ENCODE peak calls at places on chromosomes 13 and 19, in five cellular contexts. P, Q, F, S and E are unnamed samples.

GRCh38 chr19:45125975-45126493 is 33.1 kb downstream of the PPP1R37 start:
- DNase-seq in P (peak), Q (peak), F (peak), S (peak), E (peak)

GRCh38 chr13:43407023-43407581 is 379.7 kb downstream of the ENOX1 start:
- DNase-seq in P (no peak), Q (no peak), F (no peak), S (no peak), E (no peak)

GRCh38 chr13:35345992-35346391 is 130.5 kb downstream of the MAB21L1 start:
- DNase-seq in P (no peak), Q (no peak), F (no peak), S (no peak), E (no peak)

GRCh38 chr13:21344662-21345176 is 114.4 kb downstream of the ZDHHC20 start:
- DNase-seq in P (no peak), Q (no peak), F (no peak), S (no peak), E (no peak)

GRCh38 chr19:15028490-15028889 is 20.8 kb upstream of the CASP14 start:
- DNase-seq in P (no peak), Q (no peak), F (no peak), S (no peak), E (no peak)

GRCh38 chr19:13770013-13770635 is 4.1 kb upstream of the C19orf53 start:
- DNase-seq in P (no peak), Q (no peak), F (no peak), S (no peak), E (no peak)

GRCh38 chr19:48967346-48968178 is 2.5 kb downstream of the FTL start:
- DNase-seq in P (peak), Q (no peak), F (peak), S (peak), E (no peak)

GRCh38 chr13:37306778-37307544 is 201.5 kb upstream of the CSNK1A1L start:
- DNase-seq in P (peak), Q (no peak), F (peak), S (no peak), E (no peak)

GRCh38 chr13:107461751-107462150 is 753.6 kb downstream of the LIG4 start:
- DNase-seq in P (peak), Q (no peak), F (peak), S (no peak), E (no peak)

GRCh38 chr19:29263305-29264080 is 50.5 kb upstream of the UQCRFS1 start:
- DNase-seq in P (peak), Q (peak), F (peak), S (peak), E (peak)

GRCh38 chr13:112828756-112829155 is 138.9 kb downstream of the ATP11A start:
- DNase-seq in P (no peak), Q (no peak), F (no peak), S (no peak), E (no peak)

GRCh38 chr19:8567522-8568172 is 9.6 kb downstream of the MYO1F start:
- DNase-seq in P (no peak), Q (no peak), F (no peak), S (no peak), E (no peak)
- TF ChIP-seq CTCF in P (no peak), Q (no peak), F (no peak), S (no peak), E (no peak)

DNA sequence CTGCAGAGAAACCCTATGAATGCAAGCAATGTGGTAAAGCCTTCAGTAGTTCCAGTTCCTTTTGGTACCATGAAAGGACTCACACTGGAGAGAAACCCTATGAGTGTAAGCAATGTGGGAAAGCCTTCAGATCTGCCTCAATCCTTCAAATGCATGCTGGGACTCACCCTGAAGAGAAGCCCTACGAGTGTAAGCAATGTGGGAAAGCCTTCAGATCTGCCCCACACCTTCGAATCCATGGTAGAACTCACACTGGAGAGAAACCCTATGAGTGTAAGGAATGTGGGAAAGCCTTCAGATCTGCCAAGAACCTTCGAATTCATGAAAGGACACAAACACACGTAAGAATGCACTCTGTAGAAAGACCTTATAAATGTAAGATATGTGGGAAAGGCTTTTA is 14.7 kb downstream of the ZNF763 start:
- DNase-seq in P (no peak), Q (no peak), F (no peak), S (no peak), E (no peak)
- TF ChIP-seq CTCF in P (no peak), Q (no peak), F (no peak), S (no peak), E (no peak)

GRCh38 chr19:40233811-40234389 is 7.4 kb upstream of the CCNP start:
- DNase-seq in P (no peak), Q (no peak), F (no peak), S (no peak), E (no peak)

GRCh38 chr19:40234429-40235237 is 8.1 kb upstream of the CCNP start:
- DNase-seq in P (no peak), Q (no peak), F (no peak), S (no peak), E (no peak)

GRCh38 chr19:40236366-40236765 is 9.9 kb upstream of the CCNP start:
- DNase-seq in P (no peak), Q (no peak), F (no peak), S (no peak), E (no peak)

GRCh38 chr19:40236026-40236355 is 9.5 kb upstream of the CCNP start:
- DNase-seq in P (no peak), Q (no peak), F (no peak), S (no peak), E (no peak)

DNA sequence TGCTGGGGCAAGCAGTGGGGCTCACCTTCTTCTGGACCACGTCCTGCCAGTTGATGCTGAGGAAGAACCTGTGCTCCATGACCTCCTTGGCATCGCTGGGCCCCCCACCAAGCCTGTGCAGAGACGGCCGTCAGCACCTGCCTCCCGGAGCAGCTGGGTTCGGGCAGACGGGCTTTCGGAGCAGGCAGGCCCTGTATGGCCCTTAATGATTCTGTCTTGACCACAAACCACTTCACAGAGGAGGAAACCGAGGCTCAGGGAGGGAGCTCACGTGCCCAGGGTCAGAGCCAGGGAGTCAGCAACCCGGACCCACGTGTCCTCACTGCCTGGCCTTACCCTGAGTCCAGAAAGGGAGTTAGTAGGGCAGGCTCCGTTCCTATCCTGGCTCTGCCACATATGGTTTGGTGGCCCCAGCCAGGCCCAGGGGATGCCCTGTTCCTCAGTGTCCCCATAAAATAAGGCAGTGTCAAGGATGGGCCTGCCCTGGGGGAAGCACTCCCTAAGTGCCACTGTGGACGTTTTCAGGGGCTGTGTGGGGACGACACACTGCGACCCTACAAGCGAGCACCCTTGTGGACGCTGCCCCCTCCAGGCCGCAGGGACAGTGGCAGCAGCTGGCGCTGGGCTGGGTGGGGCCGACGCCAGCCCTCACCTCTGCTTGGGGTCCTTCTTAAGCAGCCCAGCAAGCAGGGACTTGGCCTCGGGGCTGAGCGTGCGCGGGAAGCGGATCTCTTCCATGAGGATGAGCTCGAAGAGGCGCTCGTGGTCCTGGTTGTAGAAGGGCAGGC is 8.9 kb upstream of the CCNP start:
- DNase-seq in P (no peak), Q (no peak), F (no peak), S (no peak), E (no peak)
- TF ChIP-seq CTCF in P (peak), Q (no peak), F (peak), S (no peak), E (no peak)

GRCh38 chr19:41097302-41097701 is 9.1 kb downstream of the CYP2A13 start:
- DNase-seq in P (no peak), Q (no peak), F (no peak), S (no peak), E (no peak)
- TF ChIP-seq CTCF in P (no peak), Q (no peak), F (no peak), S (no peak), E (no peak)

GRCh38 chr19:55165952-55166529 is 372 bp downstream of the DNAAF3 start:
- DNase-seq in P (peak), Q (peak), F (peak), S (peak), E (no peak)
- TF ChIP-seq CTCF in P (peak), Q (peak), F (peak), S (peak), E (peak)

GRCh38 chr13:69291292-69291906 is 816.2 kb upstream of the ATXN8OS start:
- DNase-seq in P (no peak), Q (no peak), F (no peak), S (no peak), E (no peak)
- TF ChIP-seq CTCF in P (no peak), Q (no peak), F (no peak), S (no peak), E (no peak)

GRCh38 chr19:3671680-3672574 is 28.3 kb downstream of the PIP5K1C start:
- DNase-seq in P (peak), Q (no peak), F (peak), S (no peak), E (peak)
- TF ChIP-seq CTCF in P (peak), Q (no peak), F (peak), S (no peak), E (no peak)

DNA sequence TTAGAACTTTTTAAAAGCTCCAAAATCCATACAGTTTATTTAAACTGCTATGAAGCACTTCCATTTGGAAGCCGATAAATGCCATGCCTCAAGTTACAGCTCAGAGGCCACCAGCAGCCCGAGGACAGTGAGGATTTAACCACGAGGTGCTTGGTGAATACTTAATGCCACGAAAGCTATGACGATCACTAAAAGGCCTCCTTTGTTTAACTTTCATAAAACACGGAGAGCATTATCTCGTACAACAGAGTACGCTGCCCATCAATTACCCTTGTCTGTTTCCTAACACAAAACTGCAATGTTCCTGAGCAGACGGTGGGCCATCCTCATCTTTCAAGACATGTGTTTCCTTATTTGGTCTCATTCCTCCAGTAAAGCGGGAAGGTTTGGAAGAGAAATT is 58.4 kb downstream of the PEPD start:
- DNase-seq in P (no peak), Q (no peak), F (no peak), S (no peak), E (no peak)
- TF ChIP-seq CTCF in P (no peak), Q (no peak), F (no peak), S (no peak), E (no peak)

GRCh38 chr13:110942248-110942981 is 27.5 kb upstream of the ANKRD10 start:
- DNase-seq in P (peak), Q (no peak), F (peak), S (no peak), E (no peak)

GRCh38 chr13:110944968-110945952 is 30.4 kb upstream of the ANKRD10 start:
- DNase-seq in P (no peak), Q (no peak), F (no peak), S (no peak), E (no peak)

GRCh38 chr13:110946171-110946570 is 31.3 kb upstream of the ANKRD10 start:
- DNase-seq in P (no peak), Q (no peak), F (no peak), S (no peak), E (no peak)

GRCh38 chr13:110949116-110949515 is 34.2 kb upstream of the ANKRD10 start:
- DNase-seq in P (no peak), Q (no peak), F (no peak), S (no peak), E (no peak)

GRCh38 chr13:110944121-110944967 is 29.5 kb upstream of the ANKRD10 start:
- DNase-seq in P (peak), Q (peak), F (peak), S (peak), E (peak)
- TF ChIP-seq CTCF in P (peak), Q (peak), F (peak), S (peak), E (peak)